ENCODE peak calls at places on chromosome 6, in nine cellular contexts. N is left ventricle myocardium inferior, B is foreskin fibroblast, K is GM10248, V is AG09319, M is neural crest cell, E is breast epithelium, O is WTC11, U is upper lobe of left lung. D is an unnamed sample.
A peak's percentile ranks its signal among the peaks of the same experiment; 100 is the strongest.

GRCh38 chr6:143034689-143035334 is 25.9 kb upstream of the AIG1 start:
- DNase-seq in V (no peak), M (no peak), B (no peak), U (no peak), K (no peak), O (no peak), N (no peak), E (no peak), D (no peak)

GRCh38 chr6:15485875-15486274 is 177.0 kb downstream of the DTNBP1 start:
- DNase-seq in K (no peak), O (no peak), V (no peak), U (no peak), N (no peak), M (no peak), E (no peak), B (no peak), D (no peak)

GRCh38 chr6:53547166-53547814 is 2.4 kb upstream of the GCLC start:
- DNase-seq in K (no peak), B (no peak), E (no peak), M (no peak), N (no peak), V (no peak), O (peak; percentile 29), U (peak; percentile 20), D (no peak)

GRCh38 chr6:154478021-154478651 is 32.3 kb downstream of the CNKSR3 start:
- DNase-seq in E (no peak), K (no peak), B (no peak), N (no peak), M (no peak), V (no peak), U (peak; percentile 76), O (no peak), D (no peak)

GRCh38 chr6:79544939-79545450 is 7.8 kb upstream of the LCA5 start:
- DNase-seq in M (peak; percentile 52), U (no peak), B (peak; percentile 96), O (peak; percentile 78), K (peak; percentile 77), E (peak; percentile 66), V (peak; percentile 94), N (peak; percentile 56), D (peak; percentile 51)

GRCh38 chr6:139325686-139326085 is 33.9 kb upstream of the TXLNB start:
- DNase-seq in K (no peak), V (no peak), M (no peak), E (no peak), O (no peak), U (no peak), B (no peak), N (no peak), D (no peak)

GRCh38 chr6:123648723-123649122 is 12.0 kb upstream of the TRDN start:
- DNase-seq in M (no peak), K (no peak), E (no peak), U (no peak), B (no peak), O (no peak), V (no peak), N (no peak), D (no peak)

GRCh38 chr6:24125980-24126379 is at the start of gene NRSN1:
- DNase-seq in E (no peak), K (no peak), B (no peak), O (peak; percentile 85), N (no peak), U (peak; percentile 69), V (no peak), M (peak; percentile 55), D (peak; percentile 70)

GRCh38 chr6:30493643-30494250 is 4.4 kb downstream of the HLA-E start:
- DNase-seq in B (no peak), V (no peak), N (no peak), K (no peak), E (no peak), U (peak; percentile 53), O (peak; percentile 79), M (no peak), D (no peak)

GRCh38 chr6:10184408-10185187 is 230.3 kb downstream of the TFAP2A start:
- DNase-seq in V (no peak), K (no peak), O (no peak), B (no peak), M (no peak), E (no peak), N (no peak), U (no peak), D (no peak)

GRCh38 chr6:88814909-88815308 is 148.5 kb downstream of the RNGTT start:
- DNase-seq in M (no peak), V (no peak), E (no peak), O (no peak), N (no peak), U (no peak), B (no peak), K (no peak), D (no peak)
- TF ChIP-seq CTCF in M (no peak), V (no peak), E (no peak), O (no peak), N (no peak), U (no peak), B (no peak), K (no peak), D (no peak)

GRCh38 chr6:37104935-37105781 is 64.8 kb upstream of the PIM1 start:
- DNase-seq in V (no peak), K (no peak), O (no peak), E (no peak), U (no peak), B (no peak), M (no peak), N (no peak), D (no peak)
- TF ChIP-seq CTCF in V (no peak), K (no peak), O (no peak), E (no peak), U (no peak), B (no peak), M (no peak), N (no peak), D (no peak)

GRCh38 chr6:169950558-169950957 is 199.1 kb downstream of the ERMARD start:
- DNase-seq in E (no peak), O (no peak), K (no peak), M (no peak), U (no peak), N (no peak), B (no peak), V (no peak), D (no peak)
- TF ChIP-seq CTCF in E (no peak), O (no peak), K (peak; percentile 8), M (peak; percentile 23), U (peak; percentile 46), N (peak; percentile 44), B (no peak), V (peak; percentile 37), D (peak; percentile 49)

GRCh38 chr6:28747631-28748157 is 176.1 kb downstream of the TRIM27 start:
- DNase-seq in V (peak; percentile 76), E (no peak), K (no peak), U (no peak), M (peak; percentile 5), O (peak; percentile 77), N (no peak), B (peak; percentile 75), D (no peak)
- TF ChIP-seq CTCF in V (no peak), E (no peak), K (no peak), U (no peak), M (no peak), O (no peak), N (no peak), B (no peak), D (no peak)

GRCh38 chr6:63306446-63306845 is 13.3 kb downstream of the LGSN start:
- DNase-seq in O (no peak), N (no peak), V (no peak), K (no peak), B (no peak), M (no peak), E (no peak), U (no peak), D (no peak)

GRCh38 chr6:63305278-63305677 is 14.5 kb downstream of the LGSN start:
- DNase-seq in M (no peak), U (no peak), N (no peak), K (no peak), B (no peak), O (no peak), V (no peak), E (no peak), D (no peak)

GRCh38 chr6:63307581-63308246 is 12.1 kb downstream of the LGSN start:
- DNase-seq in B (peak; percentile 21), E (no peak), O (no peak), U (no peak), N (no peak), K (peak; percentile 36), V (peak; percentile 2), M (no peak), D (no peak)
- TF ChIP-seq CTCF in B (peak; percentile 54), E (no peak), O (no peak), U (peak; percentile 11), N (peak; percentile 38), K (peak; percentile 51), V (peak; percentile 39), M (peak; percentile 55), D (peak; percentile 81)

GRCh38 chr6:46626228-46626909 is 26.2 kb downstream of the CYP39A1 start:
- DNase-seq in B (peak; percentile 7), K (peak; percentile 25), O (no peak), V (no peak), E (no peak), N (no peak), U (no peak), M (no peak), D (no peak)
- TF ChIP-seq CTCF in B (peak; percentile 53), K (peak; percentile 65), O (no peak), V (peak; percentile 68), E (peak; percentile 67), N (peak; percentile 75), U (peak; percentile 44), M (peak; percentile 74), D (peak; percentile 66)

GRCh38 chr6:157946865-157947532 is 34.7 kb upstream of the SYNJ2 start:
- DNase-seq in V (no peak), B (no peak), O (no peak), N (no peak), M (no peak), E (no peak), U (no peak), K (peak; percentile 66), D (no peak)
- TF ChIP-seq CTCF in V (peak; percentile 43), B (peak; percentile 33), O (no peak), N (peak; percentile 58), M (peak; percentile 46), E (peak; percentile 66), U (peak; percentile 13), K (peak; percentile 84), D (peak; percentile 68)

D was measured in D721Med.